ENCODE peak calls at places on chromosomes 11 and 22, in four cellular contexts. A is activated CD4-positive, alpha-beta memory T cell treated with anti-CD3 and anti-CD28 coated beads, Interleukin-2, amount 10 ng/mL, durations not matched to agents 7 days and 5 days; H is non-pigmented ciliary epithelial cell; D is adipocyte. F is an unnamed sample.

GRCh38 chr11:20131744-20132666 is 28.3 kb downstream of the DBX1 start:
- DNase-seq in A (peak), D (peak), H (no peak), F (no peak)

GRCh38 chr11:11022126-11022730 is 164.4 kb upstream of the ZBED5 start:
- DNase-seq in A (no peak), H (no peak), D (peak), F (no peak)

GRCh38 chr11:64028398-64029115 is 7.2 kb upstream of the FLRT1 start:
- DNase-seq in H (no peak), D (no peak), A (no peak), F (no peak)

GRCh38 chr11:103420593-103420992 is 311.4 kb downstream of the DYNC2H1 start:
- DNase-seq in H (peak), A (no peak), D (no peak), F (no peak)

GRCh38 chr11:69640995-69641581 is at the start of gene CCND1:
- DNase-seq in A (no peak), D (peak), H (peak), F (peak)

GRCh38 chr22:20624161-20624616 is 116.8 kb downstream of the MED15 start:
- DNase-seq in D (no peak), H (no peak), A (peak), F (no peak)

GRCh38 chr22:37701121-37701786 is 4.4 kb downstream of the TRIOBP start:
- DNase-seq in A (no peak), H (no peak), D (no peak), F (no peak)

GRCh38 chr11:44263711-44264110 is 46.2 kb downstream of the ALX4 start:
- DNase-seq in H (no peak), A (no peak), D (no peak), F (no peak)

GRCh38 chr11:15059132-15059531 is 14.3 kb upstream of the CALCB start:
- DNase-seq in H (no peak), A (no peak), D (no peak), F (no peak)

GRCh38 chr11:94125408-94126120 is 3.1 kb upstream of the PANX1 start:
- DNase-seq in A (no peak), D (peak), H (no peak), F (no peak)

GRCh38 chr22:28917747-28918543 is 34.6 kb downstream of the ZNRF3 start:
- DNase-seq in H (no peak), A (no peak), D (no peak), F (no peak)

GRCh38 chr11:10181811-10182210 is 112.2 kb downstream of the SBF2 start:
- DNase-seq in H (peak), D (peak), A (no peak), F (no peak)

F was measured in epithelial cell of prostate.